ENCODE peak calls at places on chromosomes 13 and 19, in eight cellular contexts. One of them, this sample, is unnamed.

GRCh38 chr13:35860661-35861060 is 270.5 kb downstream of the DCLK1 start:
- DNase-seq in foreskin keratinocyte: no peak
- DNase-seq in esophagus muscularis mucosa: peak
- DNase-seq in A549: no peak
- DNase-seq in pancreas: no peak
- DNase-seq in GM12864: no peak
- DNase-seq in GM10248: no peak
- DNase-seq in fibroblast of mammary gland: no peak
- DNase-seq in this sample: no peak

GRCh38 chr13:37701972-37702371 is 103.4 kb upstream of the POSTN start:
- DNase-seq in pancreas: no peak
- DNase-seq in esophagus muscularis mucosa: no peak
- DNase-seq in GM10248: no peak
- DNase-seq in fibroblast of mammary gland: peak
- DNase-seq in A549: peak
- DNase-seq in GM12864: no peak
- DNase-seq in foreskin keratinocyte: peak
- DNase-seq in this sample: no peak

GRCh38 chr13:57138988-57139387 is 1.7 kb upstream of the PRR20A start:
- DNase-seq in fibroblast of mammary gland: no peak
- DNase-seq in GM12864: no peak
- DNase-seq in A549: no peak
- DNase-seq in esophagus muscularis mucosa: no peak
- DNase-seq in pancreas: no peak
- DNase-seq in foreskin keratinocyte: no peak
- DNase-seq in GM10248: no peak
- DNase-seq in this sample: no peak

GRCh38 chr13:112159575-112160547 is 92.9 kb downstream of the SOX1 start:
- DNase-seq in GM10248: no peak
- DNase-seq in foreskin keratinocyte: no peak
- DNase-seq in fibroblast of mammary gland: no peak
- DNase-seq in A549: no peak
- DNase-seq in GM12864: no peak
- DNase-seq in esophagus muscularis mucosa: no peak
- DNase-seq in pancreas: no peak
- DNase-seq in this sample: no peak

GRCh38 chr13:45398862-45399261 is 19.3 kb downstream of the SLC25A30 start:
- DNase-seq in GM10248: no peak
- DNase-seq in pancreas: no peak
- DNase-seq in foreskin keratinocyte: no peak
- DNase-seq in fibroblast of mammary gland: no peak
- DNase-seq in GM12864: no peak
- DNase-seq in esophagus muscularis mucosa: no peak
- DNase-seq in A549: no peak
- DNase-seq in this sample: no peak

GRCh38 chr19:50465986-50466771 is 10.1 kb upstream of the EMC10 start:
- DNase-seq in esophagus muscularis mucosa: no peak
- DNase-seq in pancreas: no peak
- DNase-seq in fibroblast of mammary gland: no peak
- DNase-seq in GM10248: no peak
- DNase-seq in GM12864: no peak
- DNase-seq in foreskin keratinocyte: no peak
- DNase-seq in A549: peak
- DNase-seq in this sample: no peak

GRCh38 chr19:8368136-8368535 is 4.2 kb downstream of the ANGPTL4 start:
- DNase-seq in pancreas: no peak
- DNase-seq in GM12864: no peak
- DNase-seq in foreskin keratinocyte: no peak
- DNase-seq in GM10248: no peak
- DNase-seq in A549: no peak
- DNase-seq in esophagus muscularis mucosa: no peak
- DNase-seq in fibroblast of mammary gland: no peak
- DNase-seq in this sample: no peak

GRCh38 chr19:32018014-32018413 is 327.4 kb upstream of the ZNF507 start:
- DNase-seq in esophagus muscularis mucosa: peak
- DNase-seq in GM10248: no peak
- DNase-seq in foreskin keratinocyte: peak
- DNase-seq in fibroblast of mammary gland: peak
- DNase-seq in A549: no peak
- DNase-seq in GM12864: no peak
- DNase-seq in pancreas: no peak
- DNase-seq in this sample: no peak

GRCh38 chr19:46372901-46373572 is 26.1 kb downstream of the PPP5C start:
- DNase-seq in A549: peak
- DNase-seq in foreskin keratinocyte: peak
- DNase-seq in pancreas: no peak
- DNase-seq in esophagus muscularis mucosa: no peak
- DNase-seq in GM10248: no peak
- DNase-seq in fibroblast of mammary gland: peak
- DNase-seq in GM12864: no peak
- DNase-seq in this sample: no peak

GRCh38 chr19:40371802-40372122 is 18.2 kb downstream of the HIPK4 start:
- DNase-seq in GM10248: no peak
- DNase-seq in foreskin keratinocyte: no peak
- DNase-seq in esophagus muscularis mucosa: no peak
- DNase-seq in fibroblast of mammary gland: no peak
- DNase-seq in A549: no peak
- DNase-seq in pancreas: no peak
- DNase-seq in GM12864: no peak
- DNase-seq in this sample: no peak

GRCh38 chr13:106468207-106468606 is 67.3 kb downstream of the EFNB2 start:
- DNase-seq in esophagus muscularis mucosa: no peak
- DNase-seq in fibroblast of mammary gland: no peak
- DNase-seq in GM12864: no peak
- DNase-seq in foreskin keratinocyte: no peak
- DNase-seq in GM10248: no peak
- DNase-seq in A549: no peak
- DNase-seq in pancreas: no peak
- DNase-seq in this sample: no peak

GRCh38 chr19:4172861-4173473 is 9.4 kb downstream of the SIRT6 start:
- DNase-seq in A549: peak
- DNase-seq in pancreas: peak
- DNase-seq in GM10248: peak
- DNase-seq in esophagus muscularis mucosa: no peak
- DNase-seq in GM12864: no peak
- DNase-seq in fibroblast of mammary gland: no peak
- DNase-seq in foreskin keratinocyte: no peak
- DNase-seq in this sample: peak

GRCh38 chr19:14686411-14686810 is 3.4 kb upstream of the ZNF333 start:
- DNase-seq in GM10248: no peak
- DNase-seq in foreskin keratinocyte: no peak
- DNase-seq in fibroblast of mammary gland: peak
- DNase-seq in GM12864: no peak
- DNase-seq in esophagus muscularis mucosa: no peak
- DNase-seq in pancreas: no peak
- DNase-seq in A549: no peak
- DNase-seq in this sample: no peak
- TF ChIP-seq CTCF in GM10248: peak
- TF ChIP-seq CTCF in foreskin keratinocyte: peak
- TF ChIP-seq CTCF in fibroblast of mammary gland: peak
- TF ChIP-seq CTCF in GM12864: peak
- TF ChIP-seq CTCF in esophagus muscularis mucosa: no peak
- TF ChIP-seq CTCF in pancreas: no peak
- TF ChIP-seq CTCF in A549: peak
- TF ChIP-seq CTCF in this sample: no peak

DNA sequence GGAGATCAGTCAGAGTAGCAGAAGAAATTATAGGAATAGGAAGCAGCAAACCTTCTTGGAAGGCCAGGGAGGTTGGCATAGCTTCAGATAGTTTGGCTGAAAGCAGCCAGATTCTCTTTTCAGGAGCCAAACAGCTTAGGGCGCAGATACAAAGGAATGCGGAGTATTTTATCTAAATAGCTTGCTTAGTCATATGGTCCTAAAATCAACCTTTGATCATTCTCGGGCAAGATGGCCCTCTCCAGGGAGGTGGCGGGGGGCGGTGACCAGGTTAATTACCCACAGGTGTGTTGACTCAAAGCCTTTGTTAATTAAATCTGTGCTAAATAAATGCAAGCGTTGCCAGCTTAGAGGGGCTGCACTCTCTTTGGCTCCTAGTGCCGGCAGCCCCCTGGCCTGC is 12.5 kb upstream of the NCR1 start:
- DNase-seq in pancreas: no peak
- DNase-seq in fibroblast of mammary gland: no peak
- DNase-seq in GM12864: no peak
- DNase-seq in GM10248: no peak
- DNase-seq in esophagus muscularis mucosa: no peak
- DNase-seq in A549: no peak
- DNase-seq in foreskin keratinocyte: no peak
- DNase-seq in this sample: no peak
- TF ChIP-seq CTCF in pancreas: no peak
- TF ChIP-seq CTCF in fibroblast of mammary gland: no peak
- TF ChIP-seq CTCF in GM12864: no peak
- TF ChIP-seq CTCF in GM10248: no peak
- TF ChIP-seq CTCF in esophagus muscularis mucosa: no peak
- TF ChIP-seq CTCF in A549: no peak
- TF ChIP-seq CTCF in foreskin keratinocyte: no peak
- TF ChIP-seq CTCF in this sample: no peak

DNA sequence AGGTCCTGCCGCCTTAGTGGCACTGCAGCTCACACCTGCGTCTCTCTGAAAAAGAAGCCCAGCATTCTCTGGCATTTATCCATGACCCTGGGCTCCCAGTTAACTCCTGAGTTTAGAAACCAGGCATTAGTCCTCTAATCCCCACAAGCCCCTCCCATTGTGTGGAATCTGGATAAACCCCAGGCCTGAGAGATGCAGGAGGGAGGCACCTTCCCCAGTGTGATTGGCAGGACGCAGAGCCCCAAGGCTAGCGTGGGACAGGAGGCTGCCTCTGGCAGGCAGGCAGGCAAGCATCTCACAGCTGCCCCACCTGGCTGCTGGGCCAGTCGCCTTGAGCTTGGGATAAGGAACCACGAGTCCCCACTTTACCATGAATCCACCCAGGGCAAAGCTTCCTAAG is 11.0 kb upstream of the SERPINE3 start:
- DNase-seq in esophagus muscularis mucosa: no peak
- DNase-seq in pancreas: no peak
- DNase-seq in A549: no peak
- DNase-seq in GM10248: no peak
- DNase-seq in GM12864: no peak
- DNase-seq in fibroblast of mammary gland: no peak
- DNase-seq in foreskin keratinocyte: no peak
- DNase-seq in this sample: no peak
- TF ChIP-seq CTCF in esophagus muscularis mucosa: no peak
- TF ChIP-seq CTCF in pancreas: no peak
- TF ChIP-seq CTCF in A549: no peak
- TF ChIP-seq CTCF in GM10248: no peak
- TF ChIP-seq CTCF in GM12864: no peak
- TF ChIP-seq CTCF in fibroblast of mammary gland: no peak
- TF ChIP-seq CTCF in foreskin keratinocyte: no peak
- TF ChIP-seq CTCF in this sample: no peak

GRCh38 chr19:28239270-28239669 is 973.7 kb downstream of the UQCRFS1 start:
- DNase-seq in pancreas: no peak
- DNase-seq in GM12864: no peak
- DNase-seq in GM10248: no peak
- DNase-seq in A549: no peak
- DNase-seq in foreskin keratinocyte: no peak
- DNase-seq in fibroblast of mammary gland: peak
- DNase-seq in esophagus muscularis mucosa: no peak
- DNase-seq in this sample: no peak
- TF ChIP-seq CTCF in pancreas: no peak
- TF ChIP-seq CTCF in GM12864: no peak
- TF ChIP-seq CTCF in GM10248: no peak
- TF ChIP-seq CTCF in A549: no peak
- TF ChIP-seq CTCF in foreskin keratinocyte: no peak
- TF ChIP-seq CTCF in fibroblast of mammary gland: peak
- TF ChIP-seq CTCF in esophagus muscularis mucosa: no peak
- TF ChIP-seq CTCF in this sample: no peak